ENCODE peak calls at places on chromosomes 13 and 19, in nine cellular contexts. One of them, this sample, is unnamed.

GRCh38 chr19:11025445-11025844 is 63.8 kb upstream of the LDLR start:
- DNase-seq in left ventricle myocardium inferior: no peak
- DNase-seq in pancreas: no peak
- DNase-seq in PC-9: no peak
- DNase-seq in tibial artery: no peak
- DNase-seq in adrenal gland: no peak
- DNase-seq in BE2C: no peak
- DNase-seq in IMR-90: no peak
- DNase-seq in GM23338: no peak
- DNase-seq in this sample: no peak

GRCh38 chr13:75219479-75220237 is 262.3 kb downstream of the TBC1D4 start:
- DNase-seq in left ventricle myocardium inferior: peak; percentile 79
- DNase-seq in pancreas: peak; percentile 97
- DNase-seq in PC-9: peak; percentile 76
- DNase-seq in tibial artery: peak; percentile 79
- DNase-seq in adrenal gland: peak; percentile 83
- DNase-seq in BE2C: peak; percentile 87
- DNase-seq in IMR-90: peak; percentile 57
- DNase-seq in GM23338: peak; percentile 88
- DNase-seq in this sample: peak; percentile 77

GRCh38 chr13:114143806-114144605 is 11.6 kb upstream of the RASA3 start:
- DNase-seq in left ventricle myocardium inferior: no peak
- DNase-seq in pancreas: peak; percentile 55
- DNase-seq in PC-9: no peak
- DNase-seq in tibial artery: no peak
- DNase-seq in adrenal gland: no peak
- DNase-seq in BE2C: peak; percentile 49
- DNase-seq in IMR-90: no peak
- DNase-seq in GM23338: peak; percentile 72
- DNase-seq in this sample: no peak

GRCh38 chr19:47267350-47267759 is 7.3 kb upstream of the INAFM1 start:
- DNase-seq in left ventricle myocardium inferior: no peak
- DNase-seq in pancreas: peak; percentile 64
- DNase-seq in PC-9: no peak
- DNase-seq in tibial artery: no peak
- DNase-seq in adrenal gland: no peak
- DNase-seq in BE2C: no peak
- DNase-seq in IMR-90: no peak
- DNase-seq in GM23338: no peak
- DNase-seq in this sample: no peak

GRCh38 chr13:75073791-75074190 is 408.2 kb downstream of the TBC1D4 start:
- DNase-seq in left ventricle myocardium inferior: no peak
- DNase-seq in pancreas: no peak
- DNase-seq in PC-9: no peak
- DNase-seq in tibial artery: no peak
- DNase-seq in adrenal gland: no peak
- DNase-seq in BE2C: no peak
- DNase-seq in IMR-90: no peak
- DNase-seq in GM23338: no peak
- DNase-seq in this sample: no peak

GRCh38 chr19:35090160-35090794 is 25.3 kb upstream of the FXYD3 start:
- DNase-seq in left ventricle myocardium inferior: no peak
- DNase-seq in pancreas: no peak
- DNase-seq in PC-9: peak; percentile 50
- DNase-seq in tibial artery: peak; percentile 37
- DNase-seq in adrenal gland: peak; percentile 80
- DNase-seq in BE2C: peak; percentile 62
- DNase-seq in IMR-90: peak; percentile 53
- DNase-seq in GM23338: peak; percentile 93
- DNase-seq in this sample: no peak

GRCh38 chr13:107211073-107211472 is 643.1 kb upstream of the ARGLU1 start:
- DNase-seq in left ventricle myocardium inferior: peak; percentile 58
- DNase-seq in pancreas: peak; percentile 79
- DNase-seq in PC-9: peak; percentile 73
- DNase-seq in tibial artery: peak; percentile 83
- DNase-seq in adrenal gland: peak; percentile 78
- DNase-seq in BE2C: peak; percentile 85
- DNase-seq in IMR-90: peak; percentile 97
- DNase-seq in GM23338: peak; percentile 92
- DNase-seq in this sample: peak; percentile 87

GRCh38 chr13:40682449-40683240 is 16.2 kb upstream of the FOXO1 start:
- DNase-seq in left ventricle myocardium inferior: no peak
- DNase-seq in pancreas: no peak
- DNase-seq in PC-9: no peak
- DNase-seq in tibial artery: no peak
- DNase-seq in adrenal gland: no peak
- DNase-seq in BE2C: no peak
- DNase-seq in IMR-90: peak; percentile 35
- DNase-seq in GM23338: peak; percentile 88
- DNase-seq in this sample: no peak

GRCh38 chr19:8129061-8129460 is 20.3 kb downstream of the FBN3 start:
- DNase-seq in left ventricle myocardium inferior: no peak
- DNase-seq in pancreas: no peak
- DNase-seq in PC-9: no peak
- DNase-seq in tibial artery: no peak
- DNase-seq in adrenal gland: no peak
- DNase-seq in BE2C: no peak
- DNase-seq in IMR-90: no peak
- DNase-seq in GM23338: no peak
- DNase-seq in this sample: no peak

GRCh38 chr13:41188584-41188983 is 5.8 kb downstream of the KBTBD7 start:
- DNase-seq in left ventricle myocardium inferior: no peak
- DNase-seq in pancreas: no peak
- DNase-seq in PC-9: no peak
- DNase-seq in tibial artery: no peak
- DNase-seq in adrenal gland: no peak
- DNase-seq in BE2C: no peak
- DNase-seq in IMR-90: peak; percentile 89
- DNase-seq in GM23338: no peak
- DNase-seq in this sample: no peak

GRCh38 chr13:98664047-98664446 is 87.1 kb upstream of the STK24 start:
- DNase-seq in left ventricle myocardium inferior: no peak
- DNase-seq in pancreas: no peak
- DNase-seq in PC-9: peak; percentile 25
- DNase-seq in tibial artery: no peak
- DNase-seq in adrenal gland: peak; percentile 8
- DNase-seq in BE2C: no peak
- DNase-seq in IMR-90: peak; percentile 85
- DNase-seq in GM23338: no peak
- DNase-seq in this sample: no peak

GRCh38 chr19:3453840-3454239 is 26.5 kb downstream of the SMIM24 start:
- DNase-seq in left ventricle myocardium inferior: no peak
- DNase-seq in pancreas: no peak
- DNase-seq in PC-9: no peak
- DNase-seq in tibial artery: no peak
- DNase-seq in adrenal gland: no peak
- DNase-seq in BE2C: no peak
- DNase-seq in IMR-90: no peak
- DNase-seq in GM23338: no peak
- DNase-seq in this sample: no peak

GRCh38 chr19:3455960-3456601 is 24.2 kb downstream of the SMIM24 start:
- DNase-seq in left ventricle myocardium inferior: no peak
- DNase-seq in pancreas: no peak
- DNase-seq in PC-9: no peak
- DNase-seq in tibial artery: no peak
- DNase-seq in adrenal gland: no peak
- DNase-seq in BE2C: no peak
- DNase-seq in IMR-90: no peak
- DNase-seq in GM23338: no peak
- DNase-seq in this sample: no peak

GRCh38 chr19:3456925-3457530 is 23.3 kb downstream of the SMIM24 start:
- DNase-seq in left ventricle myocardium inferior: no peak
- DNase-seq in pancreas: no peak
- DNase-seq in PC-9: no peak
- DNase-seq in tibial artery: no peak
- DNase-seq in adrenal gland: no peak
- DNase-seq in BE2C: no peak
- DNase-seq in IMR-90: no peak
- DNase-seq in GM23338: no peak
- DNase-seq in this sample: no peak

GRCh38 chr19:3455393-3455955 is 24.9 kb downstream of the SMIM24 start:
- DNase-seq in left ventricle myocardium inferior: no peak
- DNase-seq in pancreas: no peak
- DNase-seq in PC-9: no peak
- DNase-seq in tibial artery: no peak
- DNase-seq in adrenal gland: no peak
- DNase-seq in BE2C: no peak
- DNase-seq in IMR-90: no peak
- DNase-seq in GM23338: no peak
- DNase-seq in this sample: no peak

GRCh38 chr19:3454656-3455392 is 25.5 kb downstream of the SMIM24 start:
- DNase-seq in left ventricle myocardium inferior: no peak
- DNase-seq in pancreas: no peak
- DNase-seq in PC-9: no peak
- DNase-seq in tibial artery: no peak
- DNase-seq in adrenal gland: no peak
- DNase-seq in BE2C: no peak
- DNase-seq in IMR-90: no peak
- DNase-seq in GM23338: no peak
- DNase-seq in this sample: no peak
- H3K4me1 ChIP-seq in left ventricle myocardium inferior: peaks cover 53% of the 10 kb centered on the region
- H3K4me1 ChIP-seq in pancreas: peaks cover 10% of the 10 kb centered on the region
- H3K4me1 ChIP-seq in PC-9: peaks cover 12% of the 10 kb centered on the region
- H3K4me1 ChIP-seq in tibial artery: peaks cover 9% of the 10 kb centered on the region
- H3K4me1 ChIP-seq in adrenal gland: peaks cover 41% of the 10 kb centered on the region
- H3K4me1 ChIP-seq in BE2C: peaks cover 4% of the 10 kb centered on the region
- H3K4me1 ChIP-seq in IMR-90: peaks cover 27% of the 10 kb centered on the region
- H3K4me1 ChIP-seq in GM23338: peaks cover 18% of the 10 kb centered on the region
- H3K4me1 ChIP-seq in this sample: no peaks in the 10 kb centered on the region

GRCh38 chr19:6228523-6229215 is 51.1 kb downstream of the MLLT1 start:
- DNase-seq in left ventricle myocardium inferior: no peak
- DNase-seq in pancreas: peak; percentile 57
- DNase-seq in PC-9: no peak
- DNase-seq in tibial artery: no peak
- DNase-seq in adrenal gland: no peak
- DNase-seq in BE2C: peak; percentile 8
- DNase-seq in IMR-90: no peak
- DNase-seq in GM23338: no peak
- DNase-seq in this sample: no peak
- H3K4me3 ChIP-seq in left ventricle myocardium inferior: no peak overlapping the region
- H3K4me3 ChIP-seq in pancreas: no peak overlapping the region
- H3K4me3 ChIP-seq in PC-9: no peak overlapping the region
- H3K4me3 ChIP-seq in tibial artery: no peak overlapping the region
- H3K4me3 ChIP-seq in adrenal gland: no peak overlapping the region
- H3K4me3 ChIP-seq in BE2C: no peak overlapping the region
- H3K4me3 ChIP-seq in IMR-90: no peak overlapping the region
- H3K4me3 ChIP-seq in GM23338: no peak overlapping the region
- H3K4me3 ChIP-seq in this sample: no peak overlapping the region

GRCh38 chr19:652467-653389 is 10.3 kb downstream of the RNF126 start:
- DNase-seq in left ventricle myocardium inferior: no peak
- DNase-seq in pancreas: no peak
- DNase-seq in PC-9: no peak
- DNase-seq in tibial artery: no peak
- DNase-seq in adrenal gland: no peak
- DNase-seq in BE2C: no peak
- DNase-seq in IMR-90: no peak
- DNase-seq in GM23338: no peak
- DNase-seq in this sample: no peak

GRCh38 chr19:650121-650520 is 10.4 kb downstream of the FGF22 start:
- DNase-seq in left ventricle myocardium inferior: no peak
- DNase-seq in pancreas: no peak
- DNase-seq in PC-9: no peak
- DNase-seq in tibial artery: no peak
- DNase-seq in adrenal gland: no peak
- DNase-seq in BE2C: no peak
- DNase-seq in IMR-90: no peak
- DNase-seq in GM23338: no peak
- DNase-seq in this sample: no peak

GRCh38 chr19:653425-653824 is 9.6 kb downstream of the RNF126 start:
- DNase-seq in left ventricle myocardium inferior: no peak
- DNase-seq in pancreas: no peak
- DNase-seq in PC-9: no peak
- DNase-seq in tibial artery: no peak
- DNase-seq in adrenal gland: no peak
- DNase-seq in BE2C: no peak
- DNase-seq in IMR-90: no peak
- DNase-seq in GM23338: no peak
- DNase-seq in this sample: no peak

GRCh38 chr19:651114-651818 is 11.6 kb downstream of the FGF22 start:
- DNase-seq in left ventricle myocardium inferior: no peak
- DNase-seq in pancreas: no peak
- DNase-seq in PC-9: no peak
- DNase-seq in tibial artery: no peak
- DNase-seq in adrenal gland: no peak
- DNase-seq in BE2C: no peak
- DNase-seq in IMR-90: no peak
- DNase-seq in GM23338: no peak
- DNase-seq in this sample: no peak

DNA sequence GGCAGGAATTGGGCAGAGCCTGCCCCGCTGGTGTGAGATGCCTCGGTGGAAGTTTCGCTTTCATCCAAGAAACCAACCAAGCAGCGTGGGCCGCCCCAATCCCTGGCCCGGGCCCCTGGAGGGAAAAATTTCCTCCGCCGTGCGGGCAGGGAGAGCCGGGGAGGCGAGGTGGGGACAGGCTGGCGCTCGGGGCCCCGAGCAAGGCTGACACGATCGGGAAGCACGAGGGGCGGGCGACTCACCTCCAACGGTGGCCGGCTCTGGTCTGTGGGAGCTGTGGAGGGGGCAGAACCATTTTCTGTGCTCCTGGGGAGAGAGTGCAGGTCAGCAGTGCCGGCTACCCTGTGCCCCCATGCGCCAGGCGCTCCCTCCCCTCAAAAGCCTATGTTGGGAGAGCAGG is 11.0 kb downstream of the RNF126 start:
- DNase-seq in left ventricle myocardium inferior: no peak
- DNase-seq in pancreas: no peak
- DNase-seq in PC-9: no peak
- DNase-seq in tibial artery: no peak
- DNase-seq in adrenal gland: no peak
- DNase-seq in BE2C: no peak
- DNase-seq in IMR-90: no peak
- DNase-seq in GM23338: no peak
- DNase-seq in this sample: no peak
- H3K36me3 ChIP-seq in left ventricle myocardium inferior: peaks cover 75% of the 10 kb centered on the region
- H3K36me3 ChIP-seq in pancreas: no peaks in the 10 kb centered on the region
- H3K36me3 ChIP-seq in PC-9: no peaks in the 10 kb centered on the region
- H3K36me3 ChIP-seq in tibial artery: peaks cover 80% of the 10 kb centered on the region
- H3K36me3 ChIP-seq in adrenal gland: peaks cover 59% of the 10 kb centered on the region
- H3K36me3 ChIP-seq in BE2C: peaks cover 74% of the 10 kb centered on the region
- H3K36me3 ChIP-seq in IMR-90: peaks cover 43% of the 10 kb centered on the region
- H3K36me3 ChIP-seq in GM23338: peaks cover 3% of the 10 kb centered on the region
- H3K36me3 ChIP-seq in this sample: peaks cover 57% of the 10 kb centered on the region

DNA sequence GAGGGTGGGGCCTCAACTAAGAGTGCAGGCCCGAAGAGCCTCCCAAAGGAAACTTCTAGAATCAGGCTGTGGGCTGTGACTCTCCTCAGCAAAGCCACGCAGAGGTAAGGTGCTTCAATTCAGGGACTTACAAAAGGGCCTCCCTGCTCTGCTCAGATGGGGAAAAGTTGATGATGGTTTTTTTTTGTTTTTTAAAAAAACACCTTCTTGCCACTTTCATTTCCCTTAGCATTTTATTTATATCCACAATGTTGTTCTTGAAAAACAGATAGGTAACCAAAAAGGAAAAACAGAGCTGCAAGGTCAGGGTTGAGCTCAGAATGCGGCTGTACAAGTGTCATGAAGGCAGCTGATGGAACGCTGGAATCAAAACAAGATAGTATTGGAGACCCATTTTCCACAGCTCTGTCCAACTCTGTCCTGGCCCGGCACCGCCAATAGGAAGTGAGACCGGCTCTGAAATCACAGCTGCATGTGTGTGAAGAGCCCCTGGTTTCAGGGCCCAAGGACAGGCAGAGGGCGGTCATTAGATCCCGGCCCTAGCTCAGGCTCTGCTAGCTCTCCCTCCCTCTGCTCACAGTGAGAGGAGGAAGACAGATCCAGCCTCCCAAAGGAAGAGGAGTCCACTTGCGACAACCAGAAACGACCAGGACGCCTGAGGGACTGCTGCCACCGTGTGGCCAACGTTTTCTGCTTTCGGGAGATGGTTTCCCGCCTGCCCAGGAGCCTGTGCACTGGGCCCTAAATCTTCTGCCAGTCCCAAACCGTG is 58.3 kb downstream of the KLF2 start:
- DNase-seq in left ventricle myocardium inferior: peak; percentile 90
- DNase-seq in pancreas: peak; percentile 84
- DNase-seq in PC-9: peak; percentile 67
- DNase-seq in tibial artery: peak; percentile 86
- DNase-seq in adrenal gland: peak; percentile 90
- DNase-seq in BE2C: peak; percentile 77
- DNase-seq in IMR-90: peak; percentile 85
- DNase-seq in GM23338: peak; percentile 91
- DNase-seq in this sample: peak; percentile 92
- H3K4me1 ChIP-seq in left ventricle myocardium inferior: peaks cover 65% of the 10 kb centered on the region
- H3K4me1 ChIP-seq in pancreas: no peaks in the 10 kb centered on the region
- H3K4me1 ChIP-seq in PC-9: no peaks in the 10 kb centered on the region
- H3K4me1 ChIP-seq in tibial artery: peaks cover 19% of the 10 kb centered on the region
- H3K4me1 ChIP-seq in adrenal gland: peaks cover 15% of the 10 kb centered on the region
- H3K4me1 ChIP-seq in BE2C: no peaks in the 10 kb centered on the region
- H3K4me1 ChIP-seq in IMR-90: peaks cover 2% of the 10 kb centered on the region
- H3K4me1 ChIP-seq in GM23338: no peaks in the 10 kb centered on the region
- H3K4me1 ChIP-seq in this sample: peaks cover 53% of the 10 kb centered on the region

This sample was measured in right atrium auricular region.